ENCODE peak calls at places on chromosomes 2 and 18, in seven cellular contexts. One of them, this sample, is unnamed.

GRCh38 chr2:127535422-127535901 is at the start of gene MYO7B:
- DNase-seq in BJ: no peak
- DNase-seq in MM.1S: no peak
- DNase-seq in AG04450: no peak
- DNase-seq in lower leg skin: no peak
- DNase-seq in GM12865: no peak
- DNase-seq in left ventricle myocardium inferior: no peak
- DNase-seq in this sample: no peak

GRCh38 chr2:237625216-237625705 is 2.1 kb upstream of the LRRFIP1 start:
- DNase-seq in BJ: no peak
- DNase-seq in lower leg skin: peak
- DNase-seq in GM12865: no peak
- DNase-seq in MM.1S: no peak
- DNase-seq in AG04450: no peak
- DNase-seq in left ventricle myocardium inferior: peak
- DNase-seq in this sample: no peak

GRCh38 chr2:68463287-68463877 is 3.7 kb downstream of the FBXO48 start:
- DNase-seq in AG04450: peak
- DNase-seq in lower leg skin: no peak
- DNase-seq in BJ: no peak
- DNase-seq in MM.1S: peak
- DNase-seq in GM12865: peak
- DNase-seq in left ventricle myocardium inferior: no peak
- DNase-seq in this sample: no peak

GRCh38 chr2:3605013-3605961 is 10.4 kb downstream of the COLEC11 start:
- DNase-seq in AG04450: no peak
- DNase-seq in MM.1S: no peak
- DNase-seq in GM12865: peak
- DNase-seq in lower leg skin: no peak
- DNase-seq in BJ: no peak
- DNase-seq in left ventricle myocardium inferior: no peak
- DNase-seq in this sample: no peak

GRCh38 chr2:23118894-23119293 is 266.1 kb upstream of the KLHL29 start:
- DNase-seq in left ventricle myocardium inferior: no peak
- DNase-seq in GM12865: no peak
- DNase-seq in MM.1S: no peak
- DNase-seq in AG04450: no peak
- DNase-seq in lower leg skin: no peak
- DNase-seq in BJ: no peak
- DNase-seq in this sample: no peak

GRCh38 chr18:79738565-79739439 is 58.9 kb upstream of the KCNG2 start:
- DNase-seq in GM12865: no peak
- DNase-seq in lower leg skin: no peak
- DNase-seq in BJ: no peak
- DNase-seq in left ventricle myocardium inferior: peak
- DNase-seq in AG04450: no peak
- DNase-seq in MM.1S: no peak
- DNase-seq in this sample: no peak

GRCh38 chr2:105789745-105790466 is 45.2 kb downstream of the NCK2 start:
- DNase-seq in left ventricle myocardium inferior: no peak
- DNase-seq in lower leg skin: peak
- DNase-seq in GM12865: peak
- DNase-seq in BJ: peak
- DNase-seq in AG04450: peak
- DNase-seq in MM.1S: peak
- DNase-seq in this sample: no peak

GRCh38 chr2:62144689-62145477 is 51.0 kb upstream of the B3GNT2 start:
- DNase-seq in BJ: no peak
- DNase-seq in lower leg skin: no peak
- DNase-seq in MM.1S: no peak
- DNase-seq in left ventricle myocardium inferior: no peak
- DNase-seq in GM12865: peak
- DNase-seq in AG04450: no peak
- DNase-seq in this sample: no peak

GRCh38 chr18:13217971-13218375 is 587 bp upstream of the LDLRAD4 start:
- DNase-seq in lower leg skin: no peak
- DNase-seq in BJ: no peak
- DNase-seq in GM12865: no peak
- DNase-seq in MM.1S: no peak
- DNase-seq in AG04450: no peak
- DNase-seq in left ventricle myocardium inferior: peak
- DNase-seq in this sample: no peak

GRCh38 chr2:196516541-196516940 is 123.0 kb upstream of the CCDC150 start:
- DNase-seq in BJ: no peak
- DNase-seq in left ventricle myocardium inferior: no peak
- DNase-seq in MM.1S: no peak
- DNase-seq in AG04450: no peak
- DNase-seq in GM12865: no peak
- DNase-seq in lower leg skin: no peak
- DNase-seq in this sample: no peak

GRCh38 chr2:19580264-19580663 is 221.8 kb upstream of the OSR1 start:
- DNase-seq in BJ: no peak
- DNase-seq in AG04450: no peak
- DNase-seq in lower leg skin: no peak
- DNase-seq in MM.1S: no peak
- DNase-seq in GM12865: no peak
- DNase-seq in left ventricle myocardium inferior: no peak
- DNase-seq in this sample: no peak

GRCh38 chr18:77316641-77317040 is 67.0 kb downstream of the GALR1 start:
- DNase-seq in lower leg skin: no peak
- DNase-seq in GM12865: no peak
- DNase-seq in left ventricle myocardium inferior: no peak
- DNase-seq in MM.1S: no peak
- DNase-seq in AG04450: no peak
- DNase-seq in BJ: no peak
- DNase-seq in this sample: no peak

GRCh38 chr2:151905963-151906632 is 77.9 kb upstream of the ARL5A start:
- DNase-seq in MM.1S: no peak
- DNase-seq in AG04450: no peak
- DNase-seq in lower leg skin: no peak
- DNase-seq in GM12865: peak
- DNase-seq in BJ: no peak
- DNase-seq in left ventricle myocardium inferior: no peak
- DNase-seq in this sample: no peak

GRCh38 chr2:85958731-85959130 is 69.9 kb upstream of the ST3GAL5 start:
- DNase-seq in GM12865: no peak
- DNase-seq in AG04450: no peak
- DNase-seq in lower leg skin: peak
- DNase-seq in BJ: no peak
- DNase-seq in MM.1S: no peak
- DNase-seq in left ventricle myocardium inferior: no peak
- DNase-seq in this sample: no peak

GRCh38 chr18:27214831-27215230 is 29.7 kb upstream of the CHST9 start:
- DNase-seq in GM12865: no peak
- DNase-seq in lower leg skin: no peak
- DNase-seq in MM.1S: no peak
- DNase-seq in BJ: no peak
- DNase-seq in left ventricle myocardium inferior: no peak
- DNase-seq in AG04450: no peak
- DNase-seq in this sample: no peak

GRCh38 chr2:70010222-70011111 is 49.0 kb upstream of the ASPRV1 start:
- DNase-seq in MM.1S: no peak
- DNase-seq in AG04450: no peak
- DNase-seq in GM12865: peak
- DNase-seq in left ventricle myocardium inferior: no peak
- DNase-seq in BJ: no peak
- DNase-seq in lower leg skin: no peak
- DNase-seq in this sample: no peak

GRCh38 chr2:96531872-96532505 is 4.6 kb upstream of the ARID5A start:
- DNase-seq in BJ: peak
- DNase-seq in AG04450: peak
- DNase-seq in lower leg skin: peak
- DNase-seq in GM12865: peak
- DNase-seq in MM.1S: peak
- DNase-seq in left ventricle myocardium inferior: peak
- DNase-seq in this sample: peak

GRCh38 chr2:96534131-96534530 is 2.4 kb upstream of the ARID5A start:
- DNase-seq in GM12865: no peak
- DNase-seq in lower leg skin: no peak
- DNase-seq in MM.1S: no peak
- DNase-seq in AG04450: no peak
- DNase-seq in left ventricle myocardium inferior: no peak
- DNase-seq in BJ: no peak
- DNase-seq in this sample: no peak

GRCh38 chr2:96531366-96531765 is 5.2 kb upstream of the ARID5A start:
- DNase-seq in left ventricle myocardium inferior: no peak
- DNase-seq in AG04450: no peak
- DNase-seq in MM.1S: no peak
- DNase-seq in lower leg skin: no peak
- DNase-seq in GM12865: no peak
- DNase-seq in BJ: no peak
- DNase-seq in this sample: no peak

GRCh38 chr2:96533292-96534073 is 3.1 kb upstream of the ARID5A start:
- DNase-seq in BJ: peak
- DNase-seq in MM.1S: no peak
- DNase-seq in left ventricle myocardium inferior: peak
- DNase-seq in GM12865: no peak
- DNase-seq in lower leg skin: peak
- DNase-seq in AG04450: no peak
- DNase-seq in this sample: no peak

DNA sequence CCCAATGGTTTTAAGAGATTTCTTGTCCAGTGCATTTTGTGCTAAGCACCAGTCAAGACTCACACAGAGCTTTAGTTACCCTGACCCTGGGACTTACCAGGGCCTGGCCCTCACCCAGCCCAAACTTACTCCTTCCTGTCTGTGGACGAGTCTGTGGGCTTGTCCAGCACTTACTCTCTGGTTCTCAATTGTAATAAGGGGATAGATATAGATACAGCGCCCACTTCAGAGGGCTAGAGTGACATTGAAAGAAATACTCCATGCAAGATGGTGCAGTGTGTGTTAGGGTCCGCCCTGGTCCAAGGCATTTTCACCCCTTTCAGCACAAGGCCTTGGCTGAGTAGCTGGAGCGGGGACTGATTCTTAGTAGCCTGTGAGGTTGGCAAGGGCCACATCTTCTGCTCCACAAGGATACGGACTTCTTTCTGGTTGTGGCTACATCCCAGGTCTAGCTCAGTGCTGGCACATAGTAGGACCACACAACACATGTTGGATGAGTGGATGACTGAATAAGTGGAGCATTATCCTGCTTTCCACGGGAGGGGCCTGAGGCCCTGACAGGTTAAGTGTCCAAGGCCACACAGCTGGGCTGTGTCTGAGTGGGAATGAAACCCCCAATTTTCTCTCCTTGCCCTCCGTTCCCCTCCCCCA is 3.8 kb upstream of the ARID5A start:
- DNase-seq in MM.1S: no peak
- DNase-seq in GM12865: no peak
- DNase-seq in BJ: no peak
- DNase-seq in left ventricle myocardium inferior: no peak
- DNase-seq in lower leg skin: no peak
- DNase-seq in AG04450: no peak
- DNase-seq in this sample: no peak
- H3K4me3 ChIP-seq in MM.1S: peak
- H3K4me3 ChIP-seq in GM12865: no peak
- H3K4me3 ChIP-seq in BJ: no peak
- H3K4me3 ChIP-seq in left ventricle myocardium inferior: no peak
- H3K4me3 ChIP-seq in lower leg skin: no peak
- H3K4me3 ChIP-seq in AG04450: no peak
- H3K4me3 ChIP-seq in this sample: no peak

GRCh38 chr2:178526256-178526655 is 46.0 kb downstream of the PLEKHA3 start:
- DNase-seq in MM.1S: no peak
- DNase-seq in lower leg skin: no peak
- DNase-seq in AG04450: no peak
- DNase-seq in GM12865: no peak
- DNase-seq in BJ: no peak
- DNase-seq in left ventricle myocardium inferior: no peak
- DNase-seq in this sample: no peak

GRCh38 chr2:178521304-178522150 is 41.3 kb downstream of the PLEKHA3 start:
- DNase-seq in left ventricle myocardium inferior: no peak
- DNase-seq in MM.1S: no peak
- DNase-seq in lower leg skin: no peak
- DNase-seq in BJ: no peak
- DNase-seq in GM12865: no peak
- DNase-seq in AG04450: no peak
- DNase-seq in this sample: no peak

GRCh38 chr2:178523596-178524134 is 43.4 kb downstream of the PLEKHA3 start:
- DNase-seq in AG04450: no peak
- DNase-seq in left ventricle myocardium inferior: no peak
- DNase-seq in GM12865: no peak
- DNase-seq in MM.1S: no peak
- DNase-seq in lower leg skin: no peak
- DNase-seq in BJ: no peak
- DNase-seq in this sample: no peak

GRCh38 chr2:178527592-178527991 is 47.3 kb downstream of the PLEKHA3 start:
- DNase-seq in BJ: no peak
- DNase-seq in MM.1S: no peak
- DNase-seq in GM12865: no peak
- DNase-seq in AG04450: no peak
- DNase-seq in lower leg skin: no peak
- DNase-seq in left ventricle myocardium inferior: no peak
- DNase-seq in this sample: no peak

DNA sequence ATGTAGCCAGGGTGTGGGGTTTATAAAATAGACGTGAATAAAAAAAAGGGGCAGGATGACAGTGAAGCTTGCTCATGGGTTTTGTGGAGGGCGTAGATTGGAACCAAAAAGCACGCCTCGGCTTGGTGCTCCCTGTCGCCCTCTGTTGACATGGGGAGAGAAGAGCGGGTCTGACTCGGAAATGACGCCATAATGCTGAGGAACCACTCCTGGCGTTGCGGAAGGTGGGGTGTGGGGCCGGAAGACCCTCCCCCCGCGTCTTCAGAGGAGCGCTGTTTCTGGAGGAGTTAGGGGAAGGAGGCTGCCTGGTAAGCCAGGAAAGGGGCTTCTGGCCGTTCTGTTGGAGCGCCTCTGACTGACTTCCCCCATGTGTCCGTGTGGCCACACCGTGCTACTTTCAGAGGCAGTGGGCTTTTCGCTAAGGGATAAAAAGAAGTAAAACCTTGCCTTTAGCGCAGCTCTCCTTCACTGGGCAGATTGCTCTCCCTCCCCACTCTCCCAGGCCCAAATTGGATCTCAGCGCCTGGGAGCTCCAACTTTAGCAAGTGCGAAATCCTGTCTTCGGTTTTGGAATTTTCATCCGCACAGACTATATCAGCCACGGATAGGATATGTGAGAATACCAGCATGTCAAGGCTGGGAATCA is 42.8 kb downstream of the PLEKHA3 start:
- DNase-seq in GM12865: peak
- DNase-seq in AG04450: peak
- DNase-seq in left ventricle myocardium inferior: peak
- DNase-seq in lower leg skin: peak
- DNase-seq in MM.1S: peak
- DNase-seq in BJ: peak
- DNase-seq in this sample: peak
- TF ChIP-seq CTCF in GM12865: peak
- TF ChIP-seq CTCF in AG04450: peak
- TF ChIP-seq CTCF in left ventricle myocardium inferior: peak
- TF ChIP-seq CTCF in lower leg skin: peak
- TF ChIP-seq CTCF in MM.1S: peak
- TF ChIP-seq CTCF in BJ: peak
- TF ChIP-seq CTCF in this sample: peak

GRCh38 chr2:217732995-217733394 is 269.8 kb downstream of the TNS1 start:
- DNase-seq in MM.1S: no peak
- DNase-seq in left ventricle myocardium inferior: no peak
- DNase-seq in lower leg skin: no peak
- DNase-seq in GM12865: no peak
- DNase-seq in AG04450: no peak
- DNase-seq in BJ: peak
- DNase-seq in this sample: no peak
- H3K4me3 ChIP-seq in MM.1S: no peak
- H3K4me3 ChIP-seq in left ventricle myocardium inferior: no peak
- H3K4me3 ChIP-seq in lower leg skin: no peak
- H3K4me3 ChIP-seq in GM12865: no peak
- H3K4me3 ChIP-seq in AG04450: no peak
- H3K4me3 ChIP-seq in BJ: no peak
- H3K4me3 ChIP-seq in this sample: no peak

GRCh38 chr2:229578052-229578846 is 136.1 kb downstream of the DNER start:
- DNase-seq in MM.1S: no peak
- DNase-seq in left ventricle myocardium inferior: no peak
- DNase-seq in AG04450: no peak
- DNase-seq in GM12865: no peak
- DNase-seq in BJ: no peak
- DNase-seq in lower leg skin: no peak
- DNase-seq in this sample: no peak
- TF ChIP-seq CTCF in MM.1S: no peak
- TF ChIP-seq CTCF in left ventricle myocardium inferior: no peak
- TF ChIP-seq CTCF in AG04450: no peak
- TF ChIP-seq CTCF in GM12865: no peak
- TF ChIP-seq CTCF in BJ: no peak
- TF ChIP-seq CTCF in lower leg skin: no peak
- TF ChIP-seq CTCF in this sample: peak